ENCODE peak calls at places on chromosomes 3 and 15, in eight cellular contexts. B, F, P, T, V, K, W and Q are unnamed samples.

GRCh38 chr3:186971578-186971977 is 41.3 kb downstream of the ST6GAL1 start:
- DNase-seq in P (no peak), T (no peak), K (no peak), B (no peak), V (no peak), F (no peak), W (no peak), Q (no peak)

GRCh38 chr3:172133830-172134229 is 94.5 kb downstream of the FNDC3B start:
- DNase-seq in T (no peak), F (no peak), K (no peak), V (no peak), P (no peak), W (no peak), B (no peak), Q (no peak)

GRCh38 chr3:111321786-111322185 is 220.2 kb upstream of the CD96 start:
- DNase-seq in K (no peak), V (no peak), P (no peak), F (no peak), T (no peak), B (no peak), W (no peak), Q (no peak)

GRCh38 chr15:35450492-35450891 is 95.5 kb downstream of the DPH6 start:
- DNase-seq in B (no peak), W (no peak), P (no peak), T (no peak), V (peak), K (no peak), F (no peak), Q (peak)

GRCh38 chr3:69776926-69777581 is 37.8 kb downstream of the MITF start:
- DNase-seq in T (no peak), V (no peak), F (no peak), W (no peak), K (no peak), P (no peak), B (no peak), Q (no peak)

GRCh38 chr3:108518895-108519294 is 8.5 kb upstream of the MYH15 start:
- DNase-seq in F (no peak), B (no peak), P (no peak), T (no peak), K (no peak), V (no peak), W (no peak), Q (peak)

GRCh38 chr15:59199775-59200465 is 6.7 kb upstream of the LDHAL6B start:
- DNase-seq in B (no peak), P (no peak), T (no peak), W (no peak), V (no peak), F (no peak), K (no peak), Q (peak)

GRCh38 chr15:48191574-48192225 is at the start of gene CTXN2:
- DNase-seq in T (no peak), K (no peak), F (peak), V (no peak), P (no peak), W (peak), B (no peak), Q (no peak)

GRCh38 chr15:51390239-51390931 is 48.9 kb downstream of the GLDN start:
- DNase-seq in W (no peak), T (no peak), P (no peak), B (no peak), F (no peak), V (no peak), K (no peak), Q (no peak)

GRCh38 chr15:100688549-100689120 is 86.2 kb downstream of the ASB7 start:
- DNase-seq in V (no peak), P (no peak), T (no peak), K (no peak), B (no peak), W (no peak), F (no peak), Q (no peak)

GRCh38 chr3:46258525-46258924 is 16.3 kb downstream of the CCR3 start:
- DNase-seq in B (no peak), K (no peak), F (no peak), V (no peak), P (no peak), W (no peak), T (no peak), Q (no peak)

GRCh38 chr15:20348900-20349773 is 192.5 kb downstream of the GOLGA6L6 start:
- DNase-seq in W (no peak), P (no peak), F (no peak), V (no peak), K (no peak), T (peak), B (no peak), Q (no peak)

GRCh38 chr15:22895465-22896190 is 57.2 kb downstream of the NIPA2 start:
- DNase-seq in V (no peak), P (peak), K (no peak), B (no peak), T (peak), F (no peak), W (no peak), Q (peak)

GRCh38 chr3:13700889-13701288 is 152.0 kb downstream of the FBLN2 start:
- DNase-seq in B (no peak), W (no peak), T (no peak), F (no peak), V (no peak), P (no peak), K (no peak), Q (no peak)

GRCh38 chr15:65901336-65901735 is 32.0 kb downstream of the RAB11A start:
- DNase-seq in V (no peak), K (no peak), F (no peak), T (no peak), P (no peak), B (no peak), W (no peak), Q (no peak)

GRCh38 chr3:42502429-42503250 is at the start of gene VIPR1:
- DNase-seq in K (peak), F (peak), V (no peak), T (peak), B (peak), P (peak), W (peak), Q (no peak)

GRCh38 chr3:72224804-72225509 is 440.0 kb upstream of the PROK2 start:
- DNase-seq in F (no peak), B (no peak), K (no peak), V (no peak), T (no peak), W (no peak), P (no peak), Q (no peak)

GRCh38 chr15:89167267-89168176 is 53.9 kb downstream of the RLBP1 start:
- DNase-seq in K (no peak), V (no peak), T (peak), F (no peak), P (peak), W (no peak), B (no peak), Q (peak)

GRCh38 chr15:85777291-85778106 is 17.2 kb downstream of the KLHL25 start:
- DNase-seq in P (no peak), T (no peak), K (no peak), V (no peak), F (no peak), W (no peak), B (no peak), Q (no peak)

GRCh38 chr3:47991341-47991740 is 24.9 kb downstream of the MAP4 start:
- DNase-seq in V (no peak), P (no peak), T (no peak), F (no peak), W (no peak), B (no peak), K (no peak), Q (no peak)